ENCODE peak calls at places on chromosomes 6 and 20, in five cellular contexts. D, J, Y, A and H are unnamed samples.

GRCh38 chr6:136593748-136594490 is 43.7 kb upstream of the MAP7 start:
- DNase-seq in D (no peak), J (peak; percentile 60), Y (peak; percentile 78), A (peak; percentile 100), H (peak; percentile 100)

GRCh38 chr6:111918825-111919224 is 45.6 kb upstream of the FYN start:
- DNase-seq in J (no peak), Y (no peak), D (no peak), A (peak; percentile 34), H (no peak)

GRCh38 chr20:53773792-53774371 is 180.2 kb upstream of the ZNF217 start:
- DNase-seq in A (peak; percentile 97), D (no peak), Y (no peak), J (no peak), H (peak; percentile 40)

GRCh38 chr6:31651602-31652191 is 764 bp downstream of the BAG6 start:
- DNase-seq in J (peak; percentile 90), A (peak; percentile 79), D (no peak), Y (no peak), H (no peak)

GRCh38 chr6:125066964-125067363 is 86.6 kb upstream of the TPD52L1 start:
- DNase-seq in Y (no peak), A (peak; percentile 80), D (no peak), J (no peak), H (no peak)

GRCh38 chr6:128739112-128739511 is 143.8 kb upstream of the LAMA2 start:
- DNase-seq in A (no peak), J (no peak), D (no peak), Y (no peak), H (no peak)

GRCh38 chr6:132648356-132648755 is 10.6 kb downstream of the TAAR1 start:
- DNase-seq in J (no peak), A (peak; percentile 86), Y (peak; percentile 4), D (no peak), H (no peak)

GRCh38 chr6:44188819-44189218 is 27.9 kb upstream of the MYMX start:
- DNase-seq in D (no peak), J (no peak), A (no peak), Y (no peak), H (no peak)

GRCh38 chr6:131949909-131950766 is 1.0 kb downstream of the CCN2 start:
- DNase-seq in D (peak; percentile 80), Y (peak; percentile 5), A (peak; percentile 97), J (peak; percentile 75), H (no peak)

GRCh38 chr20:34999782-35000181 is 44.1 kb downstream of the MYH7B start:
- DNase-seq in J (no peak), Y (no peak), A (no peak), D (no peak), H (no peak)

GRCh38 chr6:22807818-22808217 is 238.5 kb downstream of the HDGFL1 start:
- DNase-seq in Y (no peak), A (no peak), J (peak; percentile 43), D (no peak), H (no peak)

GRCh38 chr6:104957301-104958177 is 632 bp downstream of the LIN28B start:
- DNase-seq in Y (no peak), D (peak; percentile 30), A (no peak), J (peak; percentile 96), H (no peak)
- H3K4me3 ChIP-seq in Y (no peak overlapping the region), D (no peak overlapping the region), A (no peak overlapping the region), J (peak overlapping the region; percentile 57), H (no peak overlapping the region)

DNA sequence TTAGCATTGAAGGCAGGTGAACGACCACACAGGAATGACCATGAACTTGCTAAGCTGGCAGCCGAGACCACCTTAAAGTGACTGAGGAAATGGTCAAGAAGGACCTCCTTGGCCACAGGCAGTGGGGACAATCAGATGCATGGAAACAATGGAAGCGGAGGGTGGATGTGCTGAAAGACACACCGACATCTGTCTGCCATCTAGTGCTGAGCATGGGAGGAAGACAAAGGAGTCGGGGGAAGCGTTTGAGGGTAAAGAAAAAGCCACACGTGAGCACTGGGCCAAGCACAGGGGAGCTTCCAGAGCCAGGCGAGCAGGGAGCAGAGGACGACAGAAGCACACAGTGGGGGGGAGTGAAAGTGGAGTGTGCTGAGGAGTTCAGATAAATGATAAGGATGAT is 367.8 kb downstream of the ZFAND3 start:
- DNase-seq in Y (no peak), A (peak; percentile 18), J (peak; percentile 53), D (no peak), H (no peak)
- TF ChIP-seq CTCF in Y (no peak), A (peak; percentile 33), J (no peak), D (no peak), H (no peak)

DNA sequence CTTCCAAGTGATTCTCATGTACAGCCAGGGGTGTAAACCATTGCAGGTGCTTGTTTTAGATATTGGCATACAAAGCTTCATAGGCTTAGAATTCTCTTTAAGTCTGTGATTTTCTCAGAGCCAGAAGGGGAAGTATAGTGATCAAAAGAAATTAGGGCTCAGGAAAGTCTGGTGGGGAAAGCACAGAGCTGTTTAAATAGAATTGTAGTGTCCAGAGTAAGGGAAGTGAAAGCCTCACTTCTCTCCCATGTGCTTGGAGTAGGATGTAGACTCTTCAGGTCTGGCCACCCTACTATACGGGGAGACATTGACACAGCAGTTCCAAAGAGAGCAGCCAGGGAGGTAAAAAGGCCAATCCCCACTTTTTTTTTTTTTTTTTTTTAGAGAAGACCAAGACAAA is 10.4 kb downstream of the GCNT2 start:
- DNase-seq in Y (peak; percentile 59), A (no peak), D (no peak), J (no peak), H (no peak)
- H3K4me3 ChIP-seq in Y (peak overlapping the region; percentile 79), A (no peak overlapping the region), D (peak overlapping the region; percentile 19), J (no peak overlapping the region), H (peak overlapping the region; percentile 73)

DNA sequence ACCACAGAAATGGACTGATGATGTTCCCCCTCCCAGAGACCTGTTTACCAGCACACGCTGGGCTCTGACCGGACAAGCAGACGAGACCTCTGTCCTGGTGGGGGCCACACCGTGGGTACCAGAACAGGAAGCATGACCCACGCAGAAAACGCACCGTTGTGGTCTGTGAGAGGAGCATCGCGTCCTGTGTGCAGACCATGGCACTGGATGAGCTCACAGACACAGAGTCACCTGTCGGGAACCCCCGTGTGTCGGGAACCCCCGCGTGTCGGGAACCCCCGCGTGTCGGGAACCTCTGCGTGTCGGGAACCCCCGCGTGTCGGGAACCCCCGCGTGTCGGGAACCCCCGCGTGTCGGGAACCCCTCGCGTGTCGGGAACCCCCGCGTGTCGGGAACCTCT is 37.4 kb downstream of the MYT1 start:
- DNase-seq in J (no peak), D (no peak), A (no peak), Y (no peak), H (no peak)
- TF ChIP-seq CTCF in J (no peak), D (no peak), A (no peak), Y (no peak), H (no peak)

GRCh38 chr20:63005862-63006564 is 751 bp downstream of the BHLHE23 start:
- DNase-seq in A (peak; percentile 19), Y (no peak), D (no peak), J (peak; percentile 74), H (no peak)

GRCh38 chr20:63006611-63007471 is at the start of gene BHLHE23:
- DNase-seq in Y (no peak), A (no peak), D (no peak), J (peak; percentile 85), H (no peak)

GRCh38 chr20:63007722-63008488 is 1.1 kb upstream of the BHLHE23 start:
- DNase-seq in Y (no peak), D (no peak), J (peak; percentile 51), A (no peak), H (no peak)

GRCh38 chr20:63008541-63009043 is 1.8 kb upstream of the BHLHE23 start:
- DNase-seq in A (no peak), J (no peak), D (no peak), Y (no peak), H (no peak)

DNA sequence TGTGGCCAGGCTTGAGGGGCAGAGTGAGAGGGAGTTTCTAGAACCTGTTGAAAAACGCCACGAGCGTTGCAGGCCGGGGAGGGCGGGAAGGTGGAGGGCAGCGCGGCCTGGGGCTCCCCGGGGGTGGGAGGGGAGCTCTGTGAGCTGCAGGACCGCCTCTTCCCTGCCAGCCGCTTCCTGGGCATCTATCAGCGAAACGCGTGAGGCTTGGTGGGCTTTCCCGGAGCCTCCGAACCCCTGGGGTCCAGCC is 633 bp upstream of the BHLHE23 start:
- DNase-seq in A (no peak), J (no peak), Y (no peak), D (no peak), H (no peak)
- H3K4me3 ChIP-seq in A (no peak overlapping the region), J (peak overlapping the region; percentile 63), Y (no peak overlapping the region), D (no peak overlapping the region), H (no peak overlapping the region)

GRCh38 chr6:32829495-32829894 is 9.0 kb downstream of the TAP2 start:
- DNase-seq in J (no peak), D (no peak), A (no peak), Y (no peak), H (no peak)

GRCh38 chr6:32830017-32830416 is 8.5 kb downstream of the TAP2 start:
- DNase-seq in Y (no peak), D (no peak), A (no peak), J (no peak), H (no peak)

GRCh38 chr6:32832535-32832934 is 6.0 kb downstream of the TAP2 start:
- DNase-seq in J (no peak), A (no peak), D (no peak), Y (no peak), H (no peak)

GRCh38 chr6:32833599-32834155 is 4.9 kb downstream of the TAP2 start:
- DNase-seq in D (no peak), A (no peak), Y (no peak), J (no peak), H (no peak)

GRCh38 chr6:32830936-32831335 is 7.6 kb downstream of the TAP2 start:
- DNase-seq in Y (no peak), A (no peak), J (no peak), D (no peak), H (no peak)
- TF ChIP-seq CTCF in Y (no peak), A (no peak), J (no peak), D (no peak), H (no peak)

DNA sequence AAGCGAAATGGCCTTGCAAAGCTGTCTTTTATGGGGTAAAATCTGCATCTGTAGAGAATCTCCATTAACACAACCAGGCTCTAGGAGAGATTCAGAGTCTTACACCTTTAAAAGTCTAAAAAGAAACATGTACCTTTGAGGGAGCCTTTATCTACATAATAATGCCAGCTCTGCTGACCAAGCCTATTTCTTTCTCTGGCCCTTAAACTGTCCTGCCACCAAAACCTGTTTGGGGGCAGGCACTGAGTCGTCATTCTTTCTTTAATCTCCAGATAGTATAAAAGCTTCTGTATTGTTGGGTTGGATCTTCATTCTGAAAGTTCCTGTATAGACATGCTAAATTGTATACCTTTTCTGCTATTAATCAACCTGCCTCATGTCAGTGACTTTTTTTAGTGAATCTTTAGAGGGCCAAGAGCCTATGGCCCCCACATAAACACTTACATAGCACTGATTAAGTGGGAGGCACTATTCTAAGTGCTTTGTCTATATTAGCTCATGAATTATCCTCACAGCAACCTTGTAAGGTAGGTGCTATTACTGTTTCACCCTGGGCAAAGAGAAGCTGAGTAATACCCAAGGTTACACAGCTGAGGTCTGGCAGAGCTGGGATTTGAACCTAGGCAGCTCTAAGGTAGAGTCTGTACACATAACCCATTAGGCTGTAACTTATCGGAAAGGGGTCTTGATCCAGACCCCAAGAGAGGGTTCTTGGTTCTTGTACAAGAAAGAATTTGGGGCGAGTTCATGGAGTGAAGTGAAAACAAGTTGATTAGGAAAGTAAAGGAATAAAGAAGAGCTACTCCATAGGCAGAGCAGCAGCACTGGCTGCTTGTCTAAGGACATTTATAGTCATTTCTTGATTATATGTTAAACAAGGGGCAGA is 232.4 kb upstream of the DTNBP1 start:
- DNase-seq in D (no peak), J (peak; percentile 74), A (no peak), Y (no peak), H (no peak)
- H3K4me3 ChIP-seq in D (no peak overlapping the region), J (peak overlapping the region; percentile 19), A (no peak overlapping the region), Y (no peak overlapping the region), H (no peak overlapping the region)